ENCODE peak calls at places on chromosomes 4 and X, in four cellular contexts. O, Y, E and I are unnamed samples.
A peak's percentile ranks its signal among the peaks of the same experiment; 100 is the strongest.

GRCh38 chrX:9857575-9857974 is 71.3 kb downstream of the SHROOM2 start:
- DNase-seq in E (no peak), Y (no peak), O (no peak), I (no peak)

GRCh38 chr4:184757810-184758209 is 23.9 kb upstream of the CENPU start:
- DNase-seq in Y (no peak), E (no peak), O (no peak), I (no peak)

GRCh38 chr4:8643441-8643840 is 50.9 kb downstream of the CPZ start:
- DNase-seq in E (no peak), O (no peak), Y (no peak), I (no peak)

GRCh38 chr4:163681208-163681821 is 186.8 kb downstream of the TMA16 start:
- DNase-seq in O (peak; percentile 39), E (peak; percentile 48), Y (peak; percentile 35), I (no peak)

GRCh38 chr4:132016703-132017102 is 1132.4 kb upstream of the PCDH10 start:
- DNase-seq in O (no peak), E (no peak), Y (no peak), I (no peak)

GRCh38 chrX:109760241-109760921 is 27.3 kb upstream of the ACSL4 start:
- DNase-seq in E (no peak), Y (no peak), O (no peak), I (no peak)

GRCh38 chr4:78784255-78784654 is 8.1 kb downstream of the BMP2K start:
- DNase-seq in Y (no peak), O (no peak), E (no peak), I (no peak)

GRCh38 chr4:31192372-31192771 is 472.2 kb downstream of the PCDH7 start:
- DNase-seq in O (no peak), E (no peak), Y (no peak), I (no peak)

GRCh38 chr4:152106113-152106763 is 345.4 kb upstream of the GATB start:
- DNase-seq in E (no peak), O (no peak), Y (peak; percentile 38), I (no peak)

GRCh38 chrX:93874554-93874953 is 200.5 kb downstream of the FAM133A start:
- DNase-seq in Y (peak; percentile 1), O (peak; percentile 5), E (peak; percentile 16), I (peak; percentile 31)

GRCh38 chrX:49227726-49228125 is 5.4 kb downstream of the CACNA1F start:
- DNase-seq in Y (no peak), E (no peak), O (no peak), I (no peak)

GRCh38 chr4:55485821-55486220 is 60.9 kb downstream of the CLOCK start:
- DNase-seq in E (no peak), Y (no peak), O (no peak), I (no peak)

GRCh38 chrX:123454712-123455431 is 270.8 kb downstream of the GRIA3 start:
- DNase-seq in E (no peak), Y (no peak), O (no peak), I (no peak)

GRCh38 chr4:10101559-10102192 is 14.9 kb downstream of the WDR1 start:
- DNase-seq in E (no peak), O (no peak), Y (no peak), I (no peak)

GRCh38 chr4:145930592-145930991 is 8.0 kb downstream of the ZNF827 start:
- DNase-seq in Y (no peak), E (no peak), O (no peak), I (no peak)

GRCh38 chrX:71128915-71129765 is 10.7 kb downstream of the MED12 start:
- DNase-seq in E (peak; percentile 79), Y (peak; percentile 35), O (peak; percentile 65), I (peak; percentile 70)

GRCh38 chr4:155582971-155583437 is 83.6 kb upstream of the GUCY1A1 start:
- DNase-seq in O (no peak), Y (no peak), E (no peak), I (no peak)

GRCh38 chr4:6272863-6273660 is 3.4 kb downstream of the WFS1 start:
- DNase-seq in Y (peak; percentile 70), E (peak; percentile 69), O (no peak), I (no peak)

GRCh38 chr4:13298655-13299054 is 185.5 kb downstream of the RAB28 start:
- DNase-seq in Y (peak; percentile 40), E (no peak), O (no peak), I (no peak)

GRCh38 chr4:55407119-55407518 is 11.4 kb downstream of the TMEM165 start:
- DNase-seq in E (no peak), O (no peak), Y (no peak), I (no peak)

GRCh38 chr4:97142893-97143292 is 1000.4 kb downstream of the STPG2 start:
- DNase-seq in Y (no peak), E (no peak), O (no peak), I (no peak)

GRCh38 chr4:95549246-95550138 is 719 bp upstream of the UNC5C start:
- DNase-seq in O (no peak), E (peak; percentile 63), Y (no peak), I (peak; percentile 52)

GRCh38 chr4:18869166-18869565 is 847.6 kb upstream of the LCORL start:
- DNase-seq in O (no peak), Y (no peak), E (peak; percentile 9), I (no peak)

GRCh38 chr4:74112399-74113090 is 13.6 kb upstream of the CXCL2 start:
- DNase-seq in O (no peak), Y (no peak), E (no peak), I (no peak)

GRCh38 chr4:94305468-94306225 is 37.0 kb downstream of the HPGDS start:
- DNase-seq in E (no peak), Y (no peak), O (no peak), I (no peak)

GRCh38 chr4:2253160-2254084 is 8.5 kb downstream of the MXD4 start:
- DNase-seq in E (peak; percentile 21), O (no peak), Y (no peak), I (peak; percentile 7)

GRCh38 chrX:154478728-154479622 is at the start of gene LAGE3:
- DNase-seq in O (peak; percentile 87), E (peak; percentile 94), Y (peak; percentile 60), I (peak; percentile 93)

GRCh38 chrX:1178580-1179057 is 33.8 kb downstream of the CRLF2 start:
- DNase-seq in Y (no peak), O (no peak), E (no peak), I (no peak)

GRCh38 chrX:132602701-132603100 is 113.9 kb upstream of the MBNL3 start:
- DNase-seq in O (no peak), E (no peak), Y (peak; percentile 34), I (no peak)

GRCh38 chrX:16319929-16320328 is 152.6 kb downstream of the MAGEB17 start:
- DNase-seq in E (no peak), Y (no peak), O (no peak), I (no peak)

GRCh38 chr4:113958766-113959540 is 20.5 kb downstream of the ARSJ start:
- DNase-seq in O (no peak), E (no peak), Y (peak; percentile 74), I (no peak)

GRCh38 chr4:24067781-24068193 is 177.9 kb upstream of the PPARGC1A start:
- DNase-seq in E (no peak), Y (no peak), O (no peak), I (no peak)

GRCh38 chr4:13546855-13547562 is 2.7 kb upstream of the NKX3-2 start:
- DNase-seq in Y (no peak), O (no peak), E (peak; percentile 54), I (peak; percentile 70)

DNA sequence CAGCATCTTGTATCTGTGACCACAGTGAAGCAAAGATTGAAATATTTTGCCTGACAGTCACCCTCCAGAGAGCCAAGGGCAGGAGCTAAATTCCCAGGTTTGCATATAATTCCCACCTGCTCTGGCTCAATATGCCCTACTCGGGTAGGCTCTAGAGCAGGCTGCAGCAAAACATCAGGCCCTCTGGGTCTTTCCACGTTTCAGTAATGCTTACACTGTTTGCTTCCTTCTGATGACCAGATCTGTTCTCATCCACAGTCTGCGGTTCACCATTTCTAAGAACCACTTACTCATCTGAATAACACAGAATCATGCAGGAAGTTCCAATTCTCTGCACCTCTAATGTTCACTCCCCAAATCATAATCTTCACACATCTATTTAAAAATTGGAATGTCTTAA is 141.4 kb downstream of the PPP3CA start:
- DNase-seq in O (no peak), Y (no peak), E (no peak), I (no peak)
- TF ChIP-seq FOXJ3 in O (no peak), Y (no peak), E (no peak), I (no peak)

GRCh38 chr4:161762796-161763195 is 401.0 kb downstream of the FSTL5 start:
- DNase-seq in Y (no peak), E (no peak), O (no peak), I (no peak)

DNA sequence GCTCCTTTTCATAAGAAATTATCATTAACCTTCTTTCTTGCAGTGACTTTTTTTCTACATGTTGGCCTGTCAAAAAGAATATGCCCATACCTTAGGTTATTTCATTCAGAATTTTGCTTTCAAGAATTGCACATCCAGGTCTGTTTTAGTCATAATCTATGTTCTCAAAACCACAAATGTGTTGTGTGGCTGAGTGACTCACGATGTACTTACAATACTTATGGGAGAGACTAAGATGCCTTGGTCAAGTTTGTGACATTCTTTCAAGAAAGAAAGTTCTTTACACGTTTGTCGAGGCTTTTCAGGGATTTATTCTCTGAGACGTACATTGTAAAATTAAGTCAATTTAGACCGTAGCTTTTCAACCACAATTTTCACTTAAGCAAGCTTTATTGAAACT is 396.7 kb downstream of the FSTL5 start:
- DNase-seq in E (no peak), O (no peak), Y (no peak), I (no peak)
- TF ChIP-seq FOXJ3 in E (no peak), O (no peak), Y (no peak), I (no peak)

GRCh38 chr4:160510925-160511324 is 1408.0 kb downstream of the RAPGEF2 start:
- DNase-seq in O (no peak), Y (no peak), E (no peak), I (no peak)
- TF ChIP-seq FOXJ3 in O (no peak), Y (no peak), E (no peak), I (no peak)

DNA sequence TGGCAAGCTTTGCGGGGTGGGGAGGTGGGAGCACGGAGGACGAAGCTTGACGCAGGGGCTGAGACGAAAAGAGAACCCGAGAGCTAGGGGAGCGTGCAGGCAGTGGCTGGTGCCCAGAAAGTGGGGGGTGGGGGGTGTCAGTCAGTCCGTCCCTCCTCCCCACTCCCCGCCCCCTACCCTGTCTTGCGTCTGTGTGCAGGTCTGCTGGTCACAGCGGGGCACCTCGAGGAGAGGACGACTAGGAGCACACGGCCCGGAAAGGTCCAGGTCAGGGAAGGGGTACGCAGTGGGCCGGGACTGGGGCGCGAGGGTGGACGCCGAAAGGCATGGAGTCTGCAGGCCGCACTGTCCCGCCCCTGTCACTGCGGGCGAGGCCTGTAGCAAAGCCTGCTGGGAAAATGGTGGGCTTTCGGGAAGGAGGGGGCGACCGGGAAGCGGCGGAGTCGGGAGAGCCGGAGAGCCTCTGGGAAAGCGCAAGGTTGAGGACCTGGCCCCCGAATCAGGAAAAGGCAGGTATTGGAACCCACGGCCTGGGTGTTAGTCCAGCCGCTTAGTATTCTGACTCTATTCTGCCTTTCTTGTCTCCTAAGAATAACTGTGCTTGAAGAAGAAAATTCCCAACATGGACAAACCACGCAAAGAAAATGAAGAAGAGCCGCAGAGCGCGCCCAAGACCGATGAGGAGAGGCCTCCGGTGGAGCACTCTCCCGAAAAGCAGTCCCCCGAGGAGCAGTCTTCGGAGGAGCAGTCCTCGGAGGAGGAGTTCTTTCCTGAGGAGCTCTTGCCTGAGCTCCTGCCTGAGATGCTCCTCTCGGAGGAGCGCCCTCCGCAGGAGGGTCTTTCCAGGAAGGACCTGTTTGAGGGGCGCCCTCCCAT is 758 bp downstream of the TCEAL1 start:
- DNase-seq in E (peak; percentile 70), O (peak; percentile 31), Y (peak; percentile 39), I (peak; percentile 71)
- TF ChIP-seq FOXJ3 in E (no peak), O (no peak), Y (no peak), I (no peak)